ENCODE peak calls at places on chromosomes 5 and 9, in five cellular contexts. One of them, this sample, is unnamed.

GRCh38 chr9:91433180-91433579 is 9.5 kb upstream of the NFIL3 start:
- DNase-seq in omental fat pad: no peak
- DNase-seq in NCI-H774: peak; percentile 25
- DNase-seq in T-helper 1 cell: no peak
- DNase-seq in HTR-8/SVneo: no peak
- DNase-seq in this sample: peak; percentile 36

GRCh38 chr5:72817076-72817476 is 615 bp downstream of the TNPO1 start:
- DNase-seq in HTR-8/SVneo: no peak
- DNase-seq in NCI-H774: no peak
- DNase-seq in omental fat pad: no peak
- DNase-seq in T-helper 1 cell: no peak
- DNase-seq in this sample: peak; percentile 46

GRCh38 chr9:131282688-131283422 is 6.5 kb upstream of the FAM78A start:
- DNase-seq in omental fat pad: no peak
- DNase-seq in T-helper 1 cell: no peak
- DNase-seq in NCI-H774: no peak
- DNase-seq in HTR-8/SVneo: no peak
- DNase-seq in this sample: no peak

GRCh38 chr5:17315710-17316221 is 98.3 kb downstream of the BASP1 start:
- DNase-seq in NCI-H774: no peak
- DNase-seq in T-helper 1 cell: no peak
- DNase-seq in HTR-8/SVneo: no peak
- DNase-seq in omental fat pad: no peak
- DNase-seq in this sample: no peak

GRCh38 chr9:19174127-19174921 is 47.0 kb upstream of the PLIN2 start:
- DNase-seq in HTR-8/SVneo: peak; percentile 59
- DNase-seq in NCI-H774: peak; percentile 8
- DNase-seq in T-helper 1 cell: peak; percentile 14
- DNase-seq in omental fat pad: peak; percentile 60
- DNase-seq in this sample: peak; percentile 7

GRCh38 chr9:80649001-80649420 is 1040.3 kb downstream of the TLE1 start:
- DNase-seq in NCI-H774: no peak
- DNase-seq in T-helper 1 cell: no peak
- DNase-seq in HTR-8/SVneo: no peak
- DNase-seq in omental fat pad: peak; percentile 28
- DNase-seq in this sample: no peak

GRCh38 chr5:176535101-176535654 is 2.0 kb downstream of the RNF44 start:
- DNase-seq in HTR-8/SVneo: no peak
- DNase-seq in omental fat pad: no peak
- DNase-seq in T-helper 1 cell: no peak
- DNase-seq in NCI-H774: no peak
- DNase-seq in this sample: peak; percentile 40

GRCh38 chr9:33267368-33267767 is 2.5 kb downstream of the CHMP5 start:
- DNase-seq in HTR-8/SVneo: no peak
- DNase-seq in omental fat pad: no peak
- DNase-seq in T-helper 1 cell: no peak
- DNase-seq in NCI-H774: no peak
- DNase-seq in this sample: no peak

GRCh38 chr5:55416306-55416705 is 108.5 kb downstream of the MTREX start:
- DNase-seq in T-helper 1 cell: no peak
- DNase-seq in NCI-H774: no peak
- DNase-seq in omental fat pad: no peak
- DNase-seq in HTR-8/SVneo: no peak
- DNase-seq in this sample: no peak

GRCh38 chr5:151675225-151675955 is 11.3 kb downstream of the SPARC start:
- DNase-seq in NCI-H774: no peak
- DNase-seq in T-helper 1 cell: no peak
- DNase-seq in HTR-8/SVneo: peak; percentile 39
- DNase-seq in omental fat pad: no peak
- DNase-seq in this sample: no peak

GRCh38 chr5:56313004-56313531 is 79.9 kb upstream of the ANKRD55 start:
- DNase-seq in HTR-8/SVneo: no peak
- DNase-seq in T-helper 1 cell: no peak
- DNase-seq in omental fat pad: no peak
- DNase-seq in NCI-H774: no peak
- DNase-seq in this sample: no peak

GRCh38 chr5:72649449-72649848 is 142.2 kb upstream of the ZNF366 start:
- DNase-seq in HTR-8/SVneo: peak; percentile 32
- DNase-seq in NCI-H774: no peak
- DNase-seq in omental fat pad: no peak
- DNase-seq in T-helper 1 cell: no peak
- DNase-seq in this sample: no peak

GRCh38 chr9:116816484-116816883 is 129.4 kb downstream of the TRIM32 start:
- DNase-seq in omental fat pad: no peak
- DNase-seq in T-helper 1 cell: no peak
- DNase-seq in NCI-H774: no peak
- DNase-seq in HTR-8/SVneo: no peak
- DNase-seq in this sample: no peak

GRCh38 chr5:53337827-53338226 is 142.6 kb upstream of the FST start:
- DNase-seq in omental fat pad: no peak
- DNase-seq in HTR-8/SVneo: no peak
- DNase-seq in T-helper 1 cell: no peak
- DNase-seq in NCI-H774: no peak
- DNase-seq in this sample: no peak

GRCh38 chr5:172707285-172708182 is 63.5 kb downstream of the DUSP1 start:
- DNase-seq in T-helper 1 cell: no peak
- DNase-seq in omental fat pad: no peak
- DNase-seq in HTR-8/SVneo: peak; percentile 75
- DNase-seq in NCI-H774: no peak
- DNase-seq in this sample: no peak

GRCh38 chr5:65012411-65012972 is 243.8 kb downstream of the CWC27 start:
- DNase-seq in omental fat pad: no peak
- DNase-seq in HTR-8/SVneo: no peak
- DNase-seq in T-helper 1 cell: no peak
- DNase-seq in NCI-H774: no peak
- DNase-seq in this sample: no peak

GRCh38 chr5:168106008-168106761 is 185.3 kb upstream of the WWC1 start:
- DNase-seq in T-helper 1 cell: no peak
- DNase-seq in NCI-H774: no peak
- DNase-seq in omental fat pad: no peak
- DNase-seq in HTR-8/SVneo: no peak
- DNase-seq in this sample: no peak

GRCh38 chr9:25418974-25419373 is 259.3 kb downstream of the TUSC1 start:
- DNase-seq in NCI-H774: no peak
- DNase-seq in HTR-8/SVneo: no peak
- DNase-seq in omental fat pad: no peak
- DNase-seq in T-helper 1 cell: no peak
- DNase-seq in this sample: no peak

GRCh38 chr9:27518809-27519208 is 5.3 kb upstream of the IFNK start:
- DNase-seq in HTR-8/SVneo: no peak
- DNase-seq in T-helper 1 cell: no peak
- DNase-seq in omental fat pad: no peak
- DNase-seq in NCI-H774: no peak
- DNase-seq in this sample: no peak

GRCh38 chr5:139204196-139204595 is 6.0 kb upstream of the SIL1 start:
- DNase-seq in omental fat pad: no peak
- DNase-seq in NCI-H774: no peak
- DNase-seq in T-helper 1 cell: no peak
- DNase-seq in HTR-8/SVneo: no peak
- DNase-seq in this sample: no peak

GRCh38 chr9:75083188-75083976 is 4.6 kb downstream of the NMRK1 start:
- DNase-seq in NCI-H774: no peak
- DNase-seq in HTR-8/SVneo: no peak
- DNase-seq in omental fat pad: no peak
- DNase-seq in T-helper 1 cell: peak; percentile 39
- DNase-seq in this sample: peak; percentile 61

GRCh38 chr9:122334916-122335315 is 35.9 kb upstream of the PTGS1 start:
- DNase-seq in HTR-8/SVneo: no peak
- DNase-seq in omental fat pad: no peak
- DNase-seq in T-helper 1 cell: no peak
- DNase-seq in NCI-H774: no peak
- DNase-seq in this sample: no peak

GRCh38 chr9:19114680-19115270 is 12.1 kb upstream of the HAUS6 start:
- DNase-seq in NCI-H774: no peak
- DNase-seq in T-helper 1 cell: no peak
- DNase-seq in omental fat pad: no peak
- DNase-seq in HTR-8/SVneo: no peak
- DNase-seq in this sample: no peak

GRCh38 chr9:83019246-83019645 is 43.7 kb downstream of the RASEF start:
- DNase-seq in HTR-8/SVneo: no peak
- DNase-seq in T-helper 1 cell: no peak
- DNase-seq in omental fat pad: no peak
- DNase-seq in NCI-H774: no peak
- DNase-seq in this sample: no peak

GRCh38 chr9:108151161-108151586 is 661.6 kb upstream of the KLF4 start:
- DNase-seq in NCI-H774: no peak
- DNase-seq in T-helper 1 cell: no peak
- DNase-seq in HTR-8/SVneo: no peak
- DNase-seq in omental fat pad: no peak
- DNase-seq in this sample: no peak

GRCh38 chr5:172931001-172931536 is 28.2 kb upstream of the RPL26L1 start:
- DNase-seq in NCI-H774: no peak
- DNase-seq in T-helper 1 cell: no peak
- DNase-seq in omental fat pad: peak; percentile 46
- DNase-seq in HTR-8/SVneo: peak; percentile 41
- DNase-seq in this sample: no peak

GRCh38 chr9:106934424-106934823 is 71.5 kb downstream of the ZNF462 start:
- DNase-seq in NCI-H774: no peak
- DNase-seq in HTR-8/SVneo: no peak
- DNase-seq in T-helper 1 cell: no peak
- DNase-seq in omental fat pad: no peak
- DNase-seq in this sample: no peak

GRCh38 chr9:116238751-116239340 is 85.3 kb downstream of the PAPPA start:
- DNase-seq in NCI-H774: no peak
- DNase-seq in T-helper 1 cell: no peak
- DNase-seq in omental fat pad: no peak
- DNase-seq in HTR-8/SVneo: no peak
- DNase-seq in this sample: no peak

GRCh38 chr9:92592537-92592936 is 56.7 kb upstream of the ECM2 start:
- DNase-seq in T-helper 1 cell: no peak
- DNase-seq in HTR-8/SVneo: no peak
- DNase-seq in omental fat pad: no peak
- DNase-seq in NCI-H774: no peak
- DNase-seq in this sample: no peak

GRCh38 chr9:105449081-105449480 is 1.2 kb downstream of the FSD1L start:
- DNase-seq in NCI-H774: no peak
- DNase-seq in T-helper 1 cell: no peak
- DNase-seq in omental fat pad: no peak
- DNase-seq in HTR-8/SVneo: no peak
- DNase-seq in this sample: no peak

GRCh38 chr9:108053555-108054061 is 564.0 kb upstream of the KLF4 start:
- DNase-seq in T-helper 1 cell: no peak
- DNase-seq in NCI-H774: no peak
- DNase-seq in HTR-8/SVneo: no peak
- DNase-seq in omental fat pad: peak; percentile 88
- DNase-seq in this sample: peak; percentile 88